ENCODE peak calls at places on chromosomes 3 and 15, in seven cellular contexts. O, U, E, L, J, H and A are unnamed samples.

GRCh38 chr3:69182588-69183299 is 60.3 kb upstream of the LMOD3 start:
- DNase-seq in O (no peak), L (no peak), E (no peak), U (no peak), H (peak), J (no peak), A (peak)

GRCh38 chr3:127426444-127427168 is 138.8 kb upstream of the PRR20G start:
- DNase-seq in E (peak), O (peak), J (no peak), H (no peak), U (peak), L (no peak), A (no peak)

GRCh38 chr3:11582123-11582968 is 61.4 kb downstream of the VGLL4 start:
- DNase-seq in J (no peak), H (peak), O (peak), U (no peak), L (no peak), E (peak), A (peak)

GRCh38 chr3:25182794-25183193 is 245.3 kb upstream of the RARB start:
- DNase-seq in O (no peak), L (no peak), J (no peak), E (no peak), H (no peak), U (no peak), A (no peak)

GRCh38 chr15:68372291-68372811 is 59.6 kb downstream of the ITGA11 start:
- DNase-seq in J (no peak), H (no peak), E (peak), O (peak), L (no peak), U (no peak), A (no peak)

GRCh38 chr3:18079739-18080138 is 337.3 kb upstream of the TBC1D5 start:
- DNase-seq in U (no peak), E (no peak), O (no peak), H (no peak), J (no peak), L (no peak), A (peak)

GRCh38 chr3:62562017-62562416 is 188.7 kb upstream of the FEZF2 start:
- DNase-seq in L (no peak), U (no peak), O (no peak), J (no peak), E (no peak), H (peak), A (peak)

GRCh38 chr3:129305592-129306091 is 27.0 kb downstream of the HMCES start:
- DNase-seq in J (peak), E (peak), H (peak), O (peak), U (peak), L (peak), A (peak)

GRCh38 chr3:33035596-33035995 is 61.4 kb downstream of the GLB1 start:
- DNase-seq in U (no peak), J (no peak), H (peak), O (peak), L (no peak), E (no peak), A (peak)

GRCh38 chr3:100761211-100761921 is 52.1 kb downstream of the TFG start:
- DNase-seq in O (peak), E (peak), J (peak), L (no peak), U (no peak), H (no peak), A (no peak)
- H2AK5ac ChIP-seq in O (no peak), E (no peak), J (no peak), L (no peak), U (no peak), H (no peak), A (no peak)

GRCh38 chr3:102512734-102513518 is 78.1 kb downstream of the ZPLD1 start:
- DNase-seq in O (no peak), E (no peak), U (no peak), J (no peak), H (peak), L (no peak), A (no peak)
- H2AK5ac ChIP-seq in O (no peak), E (no peak), U (no peak), J (no peak), H (no peak), L (no peak), A (no peak)

DNA sequence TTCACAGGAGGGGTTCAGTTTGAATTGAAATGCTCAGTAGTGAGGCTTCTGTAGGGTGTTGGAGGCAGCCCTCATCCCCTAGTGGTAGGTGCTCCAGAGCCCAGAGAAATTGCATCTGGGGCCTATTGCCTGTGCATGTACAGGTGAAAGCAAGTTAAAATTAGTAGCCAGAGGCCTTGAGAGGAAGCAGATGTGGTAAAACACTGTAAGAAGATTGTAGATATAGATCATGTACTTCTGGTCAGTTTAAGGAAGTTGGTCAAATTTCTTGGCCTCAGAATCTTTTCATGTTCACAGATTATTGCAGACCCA is 34.6 kb downstream of the IGSF10 start:
- DNase-seq in U (no peak), H (no peak), O (peak), E (no peak), L (no peak), J (no peak), A (no peak)
- H2AK5ac ChIP-seq in U (no peak), H (peak), O (no peak), E (no peak), L (no peak), J (no peak), A (no peak)

DNA sequence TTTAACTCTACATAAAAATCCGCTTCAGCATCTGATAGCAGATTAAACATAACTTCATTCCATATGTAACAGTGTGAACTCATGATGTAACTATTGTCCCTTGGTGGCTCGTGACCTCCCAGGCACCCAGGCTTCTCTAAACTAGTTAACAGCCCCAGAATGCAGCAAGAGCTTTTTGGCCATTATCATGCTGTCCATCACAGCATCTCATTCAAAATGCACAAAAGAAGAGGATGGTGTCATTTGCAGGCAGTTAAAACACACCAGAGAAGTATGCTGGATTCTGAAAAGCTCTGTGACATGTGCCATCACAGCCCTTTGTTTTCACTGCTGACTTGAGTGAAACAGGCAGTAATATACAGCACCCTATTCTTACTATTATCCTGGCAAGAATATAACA is 117.7 kb upstream of the CHMP2B start:
- DNase-seq in J (no peak), L (no peak), H (no peak), E (no peak), O (no peak), U (peak), A (no peak)
- H2AK5ac ChIP-seq in J (no peak), L (no peak), H (no peak), E (no peak), O (no peak), U (no peak), A (no peak)

GRCh38 chr15:88739541-88739940 is 63.7 kb upstream of the ACAN start:
- DNase-seq in H (no peak), U (no peak), O (no peak), L (no peak), J (no peak), E (no peak), A (no peak)
- H2AK5ac ChIP-seq in H (no peak), U (no peak), O (no peak), L (no peak), J (no peak), E (no peak), A (no peak)

DNA sequence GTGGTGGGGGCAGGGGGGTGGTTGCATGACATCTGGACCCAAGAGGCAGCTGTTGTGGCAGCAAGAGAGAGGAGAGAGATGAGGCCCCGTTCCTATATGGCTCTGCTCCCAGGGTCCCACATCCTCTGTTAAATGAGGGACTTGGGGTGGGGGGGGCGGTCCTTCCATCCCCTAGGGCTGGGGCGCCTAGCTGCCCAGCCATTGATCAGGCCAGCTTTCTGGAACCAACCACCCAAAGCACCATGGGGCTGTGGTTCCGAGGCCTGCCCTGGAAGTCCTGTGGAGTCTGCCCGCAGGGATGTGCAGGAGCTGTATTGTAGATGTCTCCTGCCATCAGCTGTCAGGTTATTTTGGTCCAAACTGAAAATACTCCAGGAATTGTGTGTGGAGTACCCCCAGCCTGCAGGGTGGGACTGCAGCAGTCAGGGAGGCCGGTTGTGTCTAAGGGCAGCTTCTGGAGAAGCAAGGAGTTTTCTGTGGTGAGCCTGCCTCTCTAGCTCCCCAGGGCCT is 5.2 kb downstream of the FURIN start:
- DNase-seq in E (peak), H (peak), U (no peak), L (no peak), O (no peak), J (no peak), A (no peak)
- H2AK5ac ChIP-seq in E (no peak), H (no peak), U (peak), L (no peak), O (peak), J (peak), A (peak)

DNA sequence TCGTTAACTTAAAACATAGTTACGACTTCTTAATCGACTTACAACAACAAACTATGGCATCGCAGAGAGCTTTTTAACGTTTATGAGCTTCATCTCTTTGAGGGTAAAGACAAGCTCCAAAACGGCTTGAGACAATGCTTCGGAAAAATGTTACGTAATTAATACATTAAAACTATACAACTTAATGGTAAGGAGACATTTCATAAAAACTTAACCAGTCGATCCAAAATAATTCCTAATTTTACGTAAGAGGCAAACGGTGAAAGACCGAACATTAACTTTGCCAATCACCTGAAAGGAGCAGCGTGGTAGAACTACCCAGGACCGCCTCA is 1.1 kb downstream of the NAA50 start:
- DNase-seq in J (no peak), O (no peak), E (no peak), U (no peak), L (no peak), H (no peak), A (no peak)
- H2AK5ac ChIP-seq in J (no peak), O (no peak), E (no peak), U (no peak), L (no peak), H (no peak), A (no peak)

DNA sequence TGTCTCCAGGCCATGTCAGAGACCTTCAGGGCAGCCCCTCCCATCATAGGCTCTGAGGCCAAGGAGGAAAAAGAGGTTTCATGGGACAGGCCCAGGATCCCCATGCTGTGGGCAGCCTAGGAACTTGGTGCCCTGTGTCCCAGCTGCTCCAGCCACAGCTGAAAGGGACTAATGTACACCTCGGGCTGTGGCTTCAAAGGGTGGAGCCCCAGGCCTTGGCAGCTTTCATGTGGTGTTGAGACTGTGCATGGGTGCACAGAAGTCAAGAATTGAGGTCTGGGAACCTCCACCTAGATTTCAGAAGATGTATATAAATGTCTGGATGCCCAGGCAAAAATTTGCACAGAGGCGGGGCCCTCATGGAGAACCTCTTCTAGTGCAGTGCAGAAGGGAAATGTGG is 6.6 kb upstream of the SSR3 start:
- DNase-seq in L (no peak), O (no peak), E (no peak), J (no peak), U (no peak), H (no peak), A (no peak)
- H2AK5ac ChIP-seq in L (no peak), O (no peak), E (no peak), J (no peak), U (no peak), H (no peak), A (no peak)